ENCODE peak calls at places on chromosomes 13 and 19, in four cellular contexts. One of them, this sample, is unnamed.
A peak's percentile ranks its signal among the peaks of the same experiment; 100 is the strongest.

GRCh38 chr19:45444318-45445041 is 20.8 kb upstream of the ERCC1 start:
- DNase-seq in fibroblast of lung: peak; percentile 78
- DNase-seq in GM23338: peak; percentile 95
- DNase-seq in neural progenitor cell: peak; percentile 96
- DNase-seq in this sample: no peak

GRCh38 chr19:16141043-16141442 is 2.4 kb upstream of the HSH2D start:
- DNase-seq in fibroblast of lung: no peak
- DNase-seq in GM23338: no peak
- DNase-seq in neural progenitor cell: no peak
- DNase-seq in this sample: no peak

GRCh38 chr19:44845286-44845611 is 848 bp upstream of the NECTIN2 start:
- DNase-seq in neural progenitor cell: no peak
- DNase-seq in GM23338: no peak
- DNase-seq in fibroblast of lung: no peak
- DNase-seq in this sample: no peak

GRCh38 chr19:18415177-18415867 is 3.9 kb upstream of the SSBP4 start:
- DNase-seq in fibroblast of lung: peak; percentile 65
- DNase-seq in neural progenitor cell: no peak
- DNase-seq in GM23338: no peak
- DNase-seq in this sample: peak; percentile 72

GRCh38 chr19:29467824-29468401 is 57.9 kb upstream of the VSTM2B start:
- DNase-seq in neural progenitor cell: peak; percentile 56
- DNase-seq in GM23338: peak; percentile 69
- DNase-seq in fibroblast of lung: no peak
- DNase-seq in this sample: peak; percentile 27

GRCh38 chr19:33365676-33366075 is 7.8 kb upstream of the CEBPG start:
- DNase-seq in fibroblast of lung: no peak
- DNase-seq in GM23338: no peak
- DNase-seq in neural progenitor cell: no peak
- DNase-seq in this sample: no peak

GRCh38 chr19:46080561-46080960 is 39.8 kb upstream of the IGFL4 start:
- DNase-seq in GM23338: no peak
- DNase-seq in neural progenitor cell: no peak
- DNase-seq in fibroblast of lung: peak; percentile 56
- DNase-seq in this sample: no peak

GRCh38 chr19:45079063-45079910 is at the start of gene GEMIN7:
- DNase-seq in GM23338: peak; percentile 93
- DNase-seq in fibroblast of lung: peak; percentile 71
- DNase-seq in neural progenitor cell: peak; percentile 94
- DNase-seq in this sample: peak; percentile 84

GRCh38 chr13:26895081-26895807 is 134.7 kb upstream of the GPR12 start:
- DNase-seq in neural progenitor cell: no peak
- DNase-seq in fibroblast of lung: no peak
- DNase-seq in GM23338: peak; percentile 56
- DNase-seq in this sample: no peak

GRCh38 chr13:24511019-24511823 is 1.4 kb downstream of the PARP4 start:
- DNase-seq in fibroblast of lung: peak; percentile 79
- DNase-seq in neural progenitor cell: peak; percentile 11
- DNase-seq in GM23338: peak; percentile 33
- DNase-seq in this sample: peak; percentile 28

GRCh38 chr19:32976223-32976805 is 4.3 kb downstream of the FAAP24 start:
- DNase-seq in neural progenitor cell: peak; percentile 43
- DNase-seq in fibroblast of lung: peak; percentile 74
- DNase-seq in GM23338: peak; percentile 85
- DNase-seq in this sample: peak; percentile 72

GRCh38 chr13:79869326-79869725 is 388.4 kb downstream of the NDFIP2 start:
- DNase-seq in GM23338: peak; percentile 36
- DNase-seq in neural progenitor cell: no peak
- DNase-seq in fibroblast of lung: no peak
- DNase-seq in this sample: no peak

GRCh38 chr13:44685641-44686040 is 109.5 kb upstream of the TSC22D1 start:
- DNase-seq in neural progenitor cell: no peak
- DNase-seq in fibroblast of lung: no peak
- DNase-seq in GM23338: no peak
- DNase-seq in this sample: peak; percentile 36

GRCh38 chr19:17873661-17874422 is 2.1 kb downstream of the SLC5A5 start:
- DNase-seq in GM23338: peak; percentile 94
- DNase-seq in fibroblast of lung: no peak
- DNase-seq in neural progenitor cell: peak; percentile 94
- DNase-seq in this sample: no peak

GRCh38 chr19:38856813-38857212 is 7.0 kb upstream of the HNRNPL start:
- DNase-seq in GM23338: no peak
- DNase-seq in fibroblast of lung: no peak
- DNase-seq in neural progenitor cell: no peak
- DNase-seq in this sample: no peak

GRCh38 chr13:49697468-49697867 is 6.2 kb upstream of the EBPL start:
- DNase-seq in neural progenitor cell: no peak
- DNase-seq in fibroblast of lung: no peak
- DNase-seq in GM23338: no peak
- DNase-seq in this sample: no peak

DNA sequence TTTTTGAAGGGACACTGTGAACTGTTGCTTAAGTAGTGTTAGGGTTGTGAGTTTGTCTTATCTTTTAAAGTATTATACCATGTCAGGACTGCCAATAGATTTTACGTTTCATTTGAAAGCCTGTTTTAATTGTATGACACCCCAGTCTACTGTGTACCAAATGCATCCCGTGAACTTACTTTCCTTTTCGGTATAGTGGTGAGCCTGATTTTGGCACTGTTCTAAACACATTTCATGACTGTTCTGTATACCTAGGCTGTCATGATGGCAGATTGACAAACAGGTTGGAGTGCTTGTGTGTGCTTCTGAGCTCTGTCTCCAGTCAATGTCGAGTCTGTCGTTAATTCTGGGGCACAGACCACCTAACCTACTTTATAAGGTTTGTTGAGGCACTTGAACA is 740 bp downstream of the PCCA start:
- DNase-seq in neural progenitor cell: no peak
- DNase-seq in fibroblast of lung: peak; percentile 17
- DNase-seq in GM23338: no peak
- DNase-seq in this sample: peak; percentile 14
- H3K79me2 ChIP-seq in neural progenitor cell: peaks cover 77% of the 10 kb centered on the region
- H3K79me2 ChIP-seq in fibroblast of lung: peaks cover 30% of the 10 kb centered on the region
- H3K79me2 ChIP-seq in GM23338: peaks cover 69% of the 10 kb centered on the region
- H3K79me2 ChIP-seq in this sample: peaks cover 18% of the 10 kb centered on the region

GRCh38 chr13:110309159-110309476 is 2.0 kb downstream of the COL4A2 start:
- DNase-seq in GM23338: no peak
- DNase-seq in fibroblast of lung: no peak
- DNase-seq in neural progenitor cell: no peak
- DNase-seq in this sample: no peak

GRCh38 chr13:110308377-110309158 is 1.5 kb downstream of the COL4A2 start:
- DNase-seq in neural progenitor cell: peak; percentile 84
- DNase-seq in GM23338: peak; percentile 85
- DNase-seq in fibroblast of lung: peak; percentile 61
- DNase-seq in this sample: no peak

GRCh38 chr13:110306340-110306959 is 507 bp downstream of the COL4A1 start:
- DNase-seq in fibroblast of lung: peak; percentile 68
- DNase-seq in neural progenitor cell: peak; percentile 69
- DNase-seq in GM23338: peak; percentile 64
- DNase-seq in this sample: no peak

GRCh38 chr13:110306960-110307696 is at the start of the genes COL4A1 and COL4A2:
- DNase-seq in GM23338: peak; percentile 87
- DNase-seq in fibroblast of lung: peak; percentile 71
- DNase-seq in neural progenitor cell: peak; percentile 91
- DNase-seq in this sample: no peak

GRCh38 chr13:110307697-110308376 is 753 bp downstream of the COL4A2 start:
- DNase-seq in neural progenitor cell: peak; percentile 59
- DNase-seq in fibroblast of lung: peak; percentile 59
- DNase-seq in GM23338: peak; percentile 43
- DNase-seq in this sample: no peak
- TF ChIP-seq EZH2 in neural progenitor cell: no peak
- TF ChIP-seq EZH2 in fibroblast of lung: no peak
- TF ChIP-seq EZH2 in GM23338: no peak
- TF ChIP-seq EZH2 in this sample: no peak

GRCh38 chr19:5060591-5061339 is 91.9 kb downstream of the KDM4B start:
- DNase-seq in fibroblast of lung: no peak
- DNase-seq in neural progenitor cell: peak; percentile 55
- DNase-seq in GM23338: no peak
- DNase-seq in this sample: no peak

GRCh38 chr19:5057860-5058259 is 88.9 kb downstream of the KDM4B start:
- DNase-seq in fibroblast of lung: no peak
- DNase-seq in neural progenitor cell: peak; percentile 33
- DNase-seq in GM23338: peak; percentile 46
- DNase-seq in this sample: no peak

GRCh38 chr19:5059191-5059579 is 90.3 kb downstream of the KDM4B start:
- DNase-seq in fibroblast of lung: no peak
- DNase-seq in neural progenitor cell: peak; percentile 54
- DNase-seq in GM23338: no peak
- DNase-seq in this sample: no peak

GRCh38 chr19:5058456-5059190 is 89.7 kb downstream of the KDM4B start:
- DNase-seq in GM23338: no peak
- DNase-seq in fibroblast of lung: no peak
- DNase-seq in neural progenitor cell: no peak
- DNase-seq in this sample: no peak

DNA sequence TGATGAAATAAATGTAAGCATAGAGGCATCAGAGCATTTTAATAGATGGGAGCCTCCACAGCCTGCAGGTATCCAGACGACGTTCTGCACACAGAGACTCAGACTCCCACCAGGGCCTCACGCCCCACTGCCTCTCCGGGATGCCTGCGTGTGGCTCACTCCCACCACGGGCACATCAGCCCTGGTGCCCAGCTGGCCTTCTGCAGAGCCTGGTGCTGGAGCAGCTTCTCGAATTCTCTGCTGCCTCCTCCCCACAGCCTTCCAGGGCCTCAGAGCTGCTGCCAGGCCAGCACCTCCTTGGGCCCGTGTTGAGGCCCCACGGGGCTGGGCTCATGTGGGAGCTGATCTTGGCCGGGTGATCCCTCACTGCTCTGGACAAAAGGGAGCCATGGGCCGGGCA is 90.9 kb downstream of the KDM4B start:
- DNase-seq in fibroblast of lung: no peak
- DNase-seq in GM23338: no peak
- DNase-seq in neural progenitor cell: no peak
- DNase-seq in this sample: no peak
- H3K36me3 ChIP-seq in fibroblast of lung: peaks cover 4% of the 10 kb centered on the region
- H3K36me3 ChIP-seq in GM23338: peaks cover 6% of the 10 kb centered on the region
- H3K36me3 ChIP-seq in neural progenitor cell: peaks cover 3% of the 10 kb centered on the region
- H3K36me3 ChIP-seq in this sample: peaks cover 84% of the 10 kb centered on the region

GRCh38 chr19:34452671-34453253 is 24.6 kb downstream of the UBA2 start:
- DNase-seq in GM23338: no peak
- DNase-seq in fibroblast of lung: peak; percentile 9
- DNase-seq in neural progenitor cell: no peak
- DNase-seq in this sample: no peak
- H3K79me2 ChIP-seq in GM23338: peaks cover 62% of the 10 kb centered on the region
- H3K79me2 ChIP-seq in fibroblast of lung: peaks cover 17% of the 10 kb centered on the region
- H3K79me2 ChIP-seq in neural progenitor cell: peaks cover 70% of the 10 kb centered on the region
- H3K79me2 ChIP-seq in this sample: peaks cover 65% of the 10 kb centered on the region

DNA sequence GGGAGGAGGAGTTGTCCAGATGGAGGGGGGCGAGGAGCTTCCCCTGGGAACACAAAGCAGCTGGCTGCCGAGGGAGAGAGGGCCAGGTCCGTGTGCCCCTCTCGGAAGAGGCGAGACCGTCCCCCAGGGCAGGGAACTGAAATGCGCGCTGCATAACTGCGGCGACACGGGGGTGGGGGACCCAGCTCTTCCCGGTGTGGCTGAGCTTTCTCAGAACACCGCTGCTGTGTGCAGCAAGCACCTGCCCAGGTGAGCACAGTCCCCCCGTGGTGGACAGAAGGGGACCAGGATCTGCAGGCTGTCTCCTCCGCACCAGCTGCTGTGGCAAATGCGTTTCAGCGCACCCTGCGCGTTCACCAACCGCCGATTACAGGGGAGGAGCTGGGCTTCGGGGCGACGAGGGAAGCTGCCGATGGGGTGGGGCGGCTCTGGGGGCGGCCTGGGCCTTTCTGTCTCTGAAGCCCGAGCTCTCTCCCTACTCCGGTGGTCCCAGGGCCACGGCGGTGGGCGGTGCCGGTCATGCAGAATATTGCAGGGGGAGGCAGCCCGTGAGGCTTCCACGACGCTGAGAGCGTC is 54.6 kb upstream of the F7 start:
- DNase-seq in neural progenitor cell: no peak
- DNase-seq in GM23338: peak; percentile 48
- DNase-seq in fibroblast of lung: no peak
- DNase-seq in this sample: no peak
- TF ChIP-seq EZH2 in neural progenitor cell: no peak
- TF ChIP-seq EZH2 in GM23338: no peak
- TF ChIP-seq EZH2 in fibroblast of lung: peak; percentile 89
- TF ChIP-seq EZH2 in this sample: no peak

DNA sequence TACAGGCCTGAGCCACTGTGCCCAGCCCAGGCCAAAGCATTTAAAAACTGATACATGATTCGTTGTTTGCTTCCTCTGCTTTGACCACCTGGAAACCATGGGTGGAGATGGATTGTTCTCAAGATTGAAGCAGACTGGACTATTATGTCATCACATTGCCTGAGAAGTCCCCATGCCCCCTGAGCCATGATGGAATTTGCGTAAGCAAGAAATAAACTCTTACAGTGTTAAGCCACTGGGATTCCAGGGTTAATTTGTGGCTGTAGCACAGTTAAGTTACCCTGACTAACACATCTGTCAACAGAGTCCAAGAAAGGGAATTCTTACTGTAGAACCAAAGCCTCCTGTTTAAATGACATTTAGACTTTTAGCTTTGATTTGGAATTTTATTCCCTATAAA is 19.4 kb upstream of the DHRS12 start:
- DNase-seq in GM23338: no peak
- DNase-seq in fibroblast of lung: no peak
- DNase-seq in neural progenitor cell: no peak
- DNase-seq in this sample: no peak
- H3K36me3 ChIP-seq in GM23338: no peaks in the 10 kb centered on the region
- H3K36me3 ChIP-seq in fibroblast of lung: no peaks in the 10 kb centered on the region
- H3K36me3 ChIP-seq in neural progenitor cell: no peaks in the 10 kb centered on the region
- H3K36me3 ChIP-seq in this sample: no peaks in the 10 kb centered on the region

GRCh38 chr19:47095707-47096704 is 17.6 kb downstream of the ZC3H4 start:
- DNase-seq in fibroblast of lung: no peak
- DNase-seq in neural progenitor cell: no peak
- DNase-seq in GM23338: peak; percentile 41
- DNase-seq in this sample: peak; percentile 27
- H3K79me2 ChIP-seq in fibroblast of lung: peaks cover 70% of the 10 kb centered on the region
- H3K79me2 ChIP-seq in neural progenitor cell: peaks cover 76% of the 10 kb centered on the region
- H3K79me2 ChIP-seq in GM23338: peaks cover 86% of the 10 kb centered on the region
- H3K79me2 ChIP-seq in this sample: peaks cover 91% of the 10 kb centered on the region

GRCh38 chr19:53977991-53978731 is 13.3 kb upstream of the CACNG6 start:
- DNase-seq in neural progenitor cell: peak; percentile 99
- DNase-seq in fibroblast of lung: peak; percentile 69
- DNase-seq in GM23338: peak; percentile 100
- DNase-seq in this sample: peak; percentile 10
- TF ChIP-seq EZH2 in neural progenitor cell: no peak
- TF ChIP-seq EZH2 in fibroblast of lung: peak; percentile 47
- TF ChIP-seq EZH2 in GM23338: no peak
- TF ChIP-seq EZH2 in this sample: no peak

DNA sequence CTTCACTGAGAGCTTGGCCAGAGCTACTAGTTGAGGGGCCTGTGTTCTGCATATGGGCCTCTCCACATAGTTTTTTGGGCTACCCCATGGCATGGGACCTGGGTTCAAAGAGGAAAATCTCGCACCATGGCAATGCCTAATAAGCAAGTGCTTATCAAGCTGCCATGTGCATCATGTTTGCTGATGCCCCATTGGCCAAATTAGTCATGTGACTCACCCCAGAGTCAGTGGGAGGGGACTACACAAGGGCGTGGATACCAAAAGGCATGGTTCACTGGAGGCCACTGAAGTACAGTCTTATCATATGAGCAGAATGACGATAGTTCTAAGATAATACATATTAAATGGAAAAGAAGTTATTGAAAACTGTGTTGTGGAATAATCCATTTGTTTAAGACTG is 214.8 kb downstream of the LMO7 start:
- DNase-seq in GM23338: no peak
- DNase-seq in fibroblast of lung: no peak
- DNase-seq in neural progenitor cell: no peak
- DNase-seq in this sample: no peak
- H3K36me3 ChIP-seq in GM23338: no peaks in the 10 kb centered on the region
- H3K36me3 ChIP-seq in fibroblast of lung: peaks cover 6% of the 10 kb centered on the region
- H3K36me3 ChIP-seq in neural progenitor cell: no peaks in the 10 kb centered on the region
- H3K36me3 ChIP-seq in this sample: peaks cover 18% of the 10 kb centered on the region